ENCODE peak calls at places on chromosome 20, in eight cellular contexts. R is fibroblast of lung, Z is COR-L47, Q is hippocampal formation, H is upper lobe of right lung, C is A549, N is LHCN-M2, W is memory B cell. D is an unnamed sample.

GRCh38 chr20:57272883-57273282 is 6.4 kb upstream of the BMP7 start:
- DNase-seq in Z (no peak), W (no peak), H (no peak), C (no peak), R (no peak), N (no peak), Q (no peak), D (no peak)

GRCh38 chr20:12721636-12722035 is 287.1 kb upstream of the SPTLC3 start:
- DNase-seq in C (no peak), W (no peak), Z (no peak), R (no peak), Q (no peak), N (no peak), H (no peak), D (no peak)

GRCh38 chr20:4710106-4710475 is 11.6 kb upstream of the PRND start:
- DNase-seq in N (no peak), Z (no peak), H (no peak), C (no peak), Q (no peak), R (no peak), W (no peak), D (no peak)

GRCh38 chr20:33909331-33909921 is 84.3 kb upstream of the RALY start:
- DNase-seq in C (peak; percentile 61), W (no peak), H (no peak), Z (no peak), N (peak; percentile 89), Q (no peak), R (peak; percentile 90), D (no peak)

GRCh38 chr20:45934046-45934586 is 367 bp upstream of the PCIF1 start:
- DNase-seq in W (peak; percentile 36), Q (peak; percentile 69), Z (peak; percentile 77), R (peak; percentile 51), C (peak; percentile 61), N (peak; percentile 43), H (peak; percentile 87), D (no peak)

GRCh38 chr20:25624500-25624939 is 706 bp upstream of the NANP start:
- DNase-seq in H (no peak), R (no peak), C (no peak), Q (no peak), N (no peak), W (no peak), Z (no peak), D (no peak)

GRCh38 chr20:1448081-1448627 is 18.5 kb downstream of the NSFL1C start:
- DNase-seq in Z (no peak), H (no peak), Q (no peak), C (no peak), N (peak; percentile 92), W (no peak), R (no peak), D (no peak)

GRCh38 chr20:18188446-18188845 is 50.8 kb downstream of the KAT14 start:
- DNase-seq in C (no peak), Q (no peak), R (peak; percentile 6), H (no peak), N (peak; percentile 26), Z (no peak), W (no peak), D (no peak)

GRCh38 chr20:57619053-57619831 is 984 bp downstream of the ZBP1 start:
- DNase-seq in R (no peak), H (peak; percentile 75), C (no peak), Z (no peak), W (peak; percentile 68), Q (no peak), N (no peak), D (no peak)

GRCh38 chr20:6829510-6830116 is 62.1 kb downstream of the BMP2 start:
- DNase-seq in N (peak; percentile 4), H (no peak), R (peak; percentile 5), W (no peak), Q (no peak), C (no peak), Z (peak; percentile 55), D (no peak)

GRCh38 chr20:20562507-20562906 is 149.9 kb downstream of the RALGAPA2 start:
- DNase-seq in Q (no peak), C (no peak), Z (no peak), N (no peak), W (no peak), H (no peak), R (no peak), D (no peak)

GRCh38 chr20:32285621-32286334 is 8.3 kb downstream of the KIF3B start:
- DNase-seq in C (peak; percentile 25), Z (no peak), H (no peak), N (no peak), W (peak; percentile 14), R (peak; percentile 57), Q (no peak), D (peak; percentile 28)

GRCh38 chr20:23205221-23205620 is 119.1 kb upstream of the CD93 start:
- DNase-seq in R (no peak), N (no peak), W (no peak), H (no peak), C (no peak), Z (no peak), Q (no peak), D (no peak)

GRCh38 chr20:12946789-12947188 is 62.0 kb upstream of the SPTLC3 start:
- DNase-seq in C (no peak), Z (no peak), N (no peak), Q (no peak), R (no peak), W (no peak), H (no peak), D (no peak)

GRCh38 chr20:48180039-48180438 is 394.8 kb upstream of the SULF2 start:
- DNase-seq in N (peak; percentile 22), W (no peak), C (peak; percentile 64), H (no peak), R (no peak), Z (no peak), Q (no peak), D (no peak)

GRCh38 chr20:55437778-55438417 is 567.4 kb downstream of the CBLN4 start:
- DNase-seq in N (no peak), Q (no peak), R (no peak), H (no peak), Z (no peak), W (no peak), C (no peak), D (no peak)

GRCh38 chr20:48301189-48301588 is 515.9 kb upstream of the SULF2 start:
- DNase-seq in C (no peak), Z (no peak), Q (no peak), W (no peak), H (no peak), N (no peak), R (no peak), D (no peak)

D was measured in mucosa of gallbladder.